ENCODE peak calls at places on chromosomes 6 and 20, in seven cellular contexts. One of them, this sample, is unnamed.

GRCh38 chr6:107654736-107655135 is 164.8 kb downstream of the SOBP start:
- DNase-seq in upper lobe of right lung: no peak
- DNase-seq in neural crest cell: no peak
- DNase-seq in KBM-7: no peak
- DNase-seq in endothelial cell: no peak
- DNase-seq in PC-3: no peak
- DNase-seq in epithelial cell of esophagus: no peak
- DNase-seq in this sample: no peak

GRCh38 chr6:169833258-169833794 is 81.9 kb downstream of the ERMARD start:
- DNase-seq in upper lobe of right lung: no peak
- DNase-seq in neural crest cell: no peak
- DNase-seq in KBM-7: no peak
- DNase-seq in endothelial cell: no peak
- DNase-seq in PC-3: no peak
- DNase-seq in epithelial cell of esophagus: peak
- DNase-seq in this sample: no peak

GRCh38 chr6:11653028-11653583 is 115.6 kb downstream of the TMEM170B start:
- DNase-seq in upper lobe of right lung: no peak
- DNase-seq in neural crest cell: peak
- DNase-seq in KBM-7: peak
- DNase-seq in endothelial cell: peak
- DNase-seq in PC-3: peak
- DNase-seq in epithelial cell of esophagus: peak
- DNase-seq in this sample: no peak

GRCh38 chr20:10501377-10501776 is 66.3 kb downstream of the SLX4IP start:
- DNase-seq in upper lobe of right lung: peak
- DNase-seq in neural crest cell: no peak
- DNase-seq in KBM-7: peak
- DNase-seq in endothelial cell: no peak
- DNase-seq in PC-3: no peak
- DNase-seq in epithelial cell of esophagus: peak
- DNase-seq in this sample: no peak

GRCh38 chr20:8568068-8568467 is 436.0 kb downstream of the PLCB1 start:
- DNase-seq in upper lobe of right lung: no peak
- DNase-seq in neural crest cell: no peak
- DNase-seq in KBM-7: no peak
- DNase-seq in endothelial cell: no peak
- DNase-seq in PC-3: no peak
- DNase-seq in epithelial cell of esophagus: no peak
- DNase-seq in this sample: no peak

GRCh38 chr6:149860834-149861602 is 3.1 kb downstream of the LRP11 start:
- DNase-seq in upper lobe of right lung: peak
- DNase-seq in neural crest cell: no peak
- DNase-seq in KBM-7: no peak
- DNase-seq in endothelial cell: no peak
- DNase-seq in PC-3: no peak
- DNase-seq in epithelial cell of esophagus: no peak
- DNase-seq in this sample: no peak

GRCh38 chr20:45309075-45309474 is 976 bp upstream of the MATN4 start:
- DNase-seq in upper lobe of right lung: no peak
- DNase-seq in neural crest cell: no peak
- DNase-seq in KBM-7: no peak
- DNase-seq in endothelial cell: no peak
- DNase-seq in PC-3: no peak
- DNase-seq in epithelial cell of esophagus: no peak
- DNase-seq in this sample: no peak

GRCh38 chr6:12203001-12203400 is 87.2 kb upstream of the EDN1 start:
- DNase-seq in upper lobe of right lung: no peak
- DNase-seq in neural crest cell: no peak
- DNase-seq in KBM-7: no peak
- DNase-seq in endothelial cell: no peak
- DNase-seq in PC-3: no peak
- DNase-seq in epithelial cell of esophagus: no peak
- DNase-seq in this sample: no peak

GRCh38 chr6:44128020-44128917 is 915 bp downstream of the TMEM63B start:
- DNase-seq in upper lobe of right lung: peak
- DNase-seq in neural crest cell: peak
- DNase-seq in KBM-7: peak
- DNase-seq in endothelial cell: peak
- DNase-seq in PC-3: peak
- DNase-seq in epithelial cell of esophagus: peak
- DNase-seq in this sample: no peak

GRCh38 chr20:23136893-23137745 is 51.0 kb upstream of the CD93 start:
- DNase-seq in upper lobe of right lung: no peak
- DNase-seq in neural crest cell: no peak
- DNase-seq in KBM-7: no peak
- DNase-seq in endothelial cell: no peak
- DNase-seq in PC-3: no peak
- DNase-seq in epithelial cell of esophagus: peak
- DNase-seq in this sample: no peak

This sample was measured in smooth muscle cell of the brain vasculature.